ENCODE peak calls at places on chromosomes 12 and 14, in five cellular contexts. E, V, K, U and C are unnamed samples.

GRCh38 chr14:64198486-64198885 is 95.7 kb downstream of the ESR2 start:
- DNase-seq in E (no peak), K (no peak), U (no peak), V (no peak), C (no peak)

GRCh38 chr14:49861581-49861922 is 9.0 kb upstream of the NEMF start:
- DNase-seq in V (peak), K (peak), U (peak), E (peak), C (peak)

GRCh38 chr12:110577717-110578521 is 5.2 kb downstream of the PPTC7 start:
- DNase-seq in K (peak), V (peak), U (no peak), E (no peak), C (peak)

GRCh38 chr14:92244805-92245204 is 78.2 kb upstream of the SLC24A4 start:
- DNase-seq in V (no peak), E (no peak), K (no peak), U (no peak), C (no peak)

GRCh38 chr12:73731658-73732057 is 806.0 kb upstream of the ATXN7L3B start:
- DNase-seq in V (no peak), U (no peak), E (no peak), K (peak), C (no peak)

GRCh38 chr14:33229269-33229924 is 290.7 kb downstream of the NPAS3 start:
- DNase-seq in E (no peak), U (no peak), K (peak), V (no peak), C (no peak)

GRCh38 chr14:93537962-93538361 is 107.2 kb downstream of the UNC79 start:
- DNase-seq in V (no peak), U (no peak), E (no peak), K (no peak), C (no peak)

GRCh38 chr14:75711134-75711795 is 50.2 kb downstream of the TTLL5 start:
- DNase-seq in V (peak), K (peak), E (no peak), U (no peak), C (no peak)

GRCh38 chr12:28054583-28054982 is 82.0 kb upstream of the PTHLH start:
- DNase-seq in V (no peak), E (no peak), U (no peak), K (no peak), C (no peak)

GRCh38 chr14:95163132-95163531 is 5.8 kb upstream of the DICER1 start:
- DNase-seq in E (no peak), K (no peak), V (no peak), U (no peak), C (no peak)

GRCh38 chr14:82533351-82533750 is 999.7 kb upstream of the SEL1L start:
- DNase-seq in K (no peak), V (no peak), E (no peak), U (no peak), C (no peak)

GRCh38 chr14:73133795-73134194 is 2.5 kb upstream of the PSEN1 start:
- DNase-seq in V (no peak), K (no peak), E (no peak), U (no peak), C (no peak)

GRCh38 chr14:73457050-73457934 is 1.1 kb downstream of the NUMB start:
- DNase-seq in V (no peak), E (peak), K (no peak), U (no peak), C (peak)